ENCODE peak calls at places on chromosomes 4 and X, in eight cellular contexts. One of them, this sample, is unnamed.

GRCh38 chrX:112513154-112513553 is 166.6 kb downstream of the LHFPL1 start:
- DNase-seq in globus pallidus: no peak
- DNase-seq in ovary: no peak
- DNase-seq in activated T-cell treated with anti-CD3 and anti-CD28 coated beads, Interleukin-2, amount 50 U/mL, for 48 hours: no peak
- DNase-seq in HAP-1: no peak
- DNase-seq in activated CD8-positive, alpha-beta memory T cell treated with anti-CD3 and anti-CD28 coated beads, Interleukin-2, amount 10 ng/mL, durations not matched to agents 7 days and 5 days: no peak
- DNase-seq in naive thymus-derived CD8-positive, alpha-beta T cell: no peak
- DNase-seq in WTC11: peak
- DNase-seq in this sample: no peak

GRCh38 chr4:124710911-124711310 is 1.6 kb downstream of the ANKRD50 start:
- DNase-seq in activated T-cell treated with anti-CD3 and anti-CD28 coated beads, Interleukin-2, amount 50 U/mL, for 48 hours: no peak
- DNase-seq in WTC11: no peak
- DNase-seq in naive thymus-derived CD8-positive, alpha-beta T cell: no peak
- DNase-seq in globus pallidus: peak
- DNase-seq in ovary: no peak
- DNase-seq in HAP-1: no peak
- DNase-seq in activated CD8-positive, alpha-beta memory T cell treated with anti-CD3 and anti-CD28 coated beads, Interleukin-2, amount 10 ng/mL, durations not matched to agents 7 days and 5 days: no peak
- DNase-seq in this sample: no peak

GRCh38 chr4:169238445-169238844 is 32.3 kb downstream of the SH3RF1 start:
- DNase-seq in HAP-1: no peak
- DNase-seq in ovary: no peak
- DNase-seq in WTC11: no peak
- DNase-seq in globus pallidus: no peak
- DNase-seq in activated T-cell treated with anti-CD3 and anti-CD28 coated beads, Interleukin-2, amount 50 U/mL, for 48 hours: no peak
- DNase-seq in activated CD8-positive, alpha-beta memory T cell treated with anti-CD3 and anti-CD28 coated beads, Interleukin-2, amount 10 ng/mL, durations not matched to agents 7 days and 5 days: no peak
- DNase-seq in naive thymus-derived CD8-positive, alpha-beta T cell: no peak
- DNase-seq in this sample: no peak

GRCh38 chr4:16443504-16444088 is 217.3 kb upstream of the TAPT1 start:
- DNase-seq in activated CD8-positive, alpha-beta memory T cell treated with anti-CD3 and anti-CD28 coated beads, Interleukin-2, amount 10 ng/mL, durations not matched to agents 7 days and 5 days: no peak
- DNase-seq in globus pallidus: peak
- DNase-seq in HAP-1: peak
- DNase-seq in WTC11: no peak
- DNase-seq in activated T-cell treated with anti-CD3 and anti-CD28 coated beads, Interleukin-2, amount 50 U/mL, for 48 hours: no peak
- DNase-seq in ovary: no peak
- DNase-seq in naive thymus-derived CD8-positive, alpha-beta T cell: no peak
- DNase-seq in this sample: no peak

GRCh38 chr4:153570228-153570973 is 104.2 kb downstream of the TMEM131L start:
- DNase-seq in WTC11: no peak
- DNase-seq in globus pallidus: no peak
- DNase-seq in activated T-cell treated with anti-CD3 and anti-CD28 coated beads, Interleukin-2, amount 50 U/mL, for 48 hours: no peak
- DNase-seq in activated CD8-positive, alpha-beta memory T cell treated with anti-CD3 and anti-CD28 coated beads, Interleukin-2, amount 10 ng/mL, durations not matched to agents 7 days and 5 days: no peak
- DNase-seq in ovary: no peak
- DNase-seq in HAP-1: no peak
- DNase-seq in naive thymus-derived CD8-positive, alpha-beta T cell: no peak
- DNase-seq in this sample: no peak

GRCh38 chr4:82248903-82249632 is 124.7 kb downstream of the HNRNPD start:
- DNase-seq in activated CD8-positive, alpha-beta memory T cell treated with anti-CD3 and anti-CD28 coated beads, Interleukin-2, amount 10 ng/mL, durations not matched to agents 7 days and 5 days: no peak
- DNase-seq in naive thymus-derived CD8-positive, alpha-beta T cell: no peak
- DNase-seq in globus pallidus: no peak
- DNase-seq in activated T-cell treated with anti-CD3 and anti-CD28 coated beads, Interleukin-2, amount 50 U/mL, for 48 hours: no peak
- DNase-seq in HAP-1: no peak
- DNase-seq in WTC11: no peak
- DNase-seq in ovary: no peak
- DNase-seq in this sample: no peak

GRCh38 chr4:64799751-64800150 is 390.5 kb upstream of the TECRL start:
- DNase-seq in naive thymus-derived CD8-positive, alpha-beta T cell: no peak
- DNase-seq in ovary: no peak
- DNase-seq in activated T-cell treated with anti-CD3 and anti-CD28 coated beads, Interleukin-2, amount 50 U/mL, for 48 hours: no peak
- DNase-seq in HAP-1: no peak
- DNase-seq in activated CD8-positive, alpha-beta memory T cell treated with anti-CD3 and anti-CD28 coated beads, Interleukin-2, amount 10 ng/mL, durations not matched to agents 7 days and 5 days: no peak
- DNase-seq in globus pallidus: no peak
- DNase-seq in WTC11: no peak
- DNase-seq in this sample: no peak

GRCh38 chr4:71559957-71560541 is 221.2 kb downstream of the SLC4A4 start:
- DNase-seq in activated CD8-positive, alpha-beta memory T cell treated with anti-CD3 and anti-CD28 coated beads, Interleukin-2, amount 10 ng/mL, durations not matched to agents 7 days and 5 days: no peak
- DNase-seq in naive thymus-derived CD8-positive, alpha-beta T cell: no peak
- DNase-seq in activated T-cell treated with anti-CD3 and anti-CD28 coated beads, Interleukin-2, amount 50 U/mL, for 48 hours: no peak
- DNase-seq in WTC11: no peak
- DNase-seq in HAP-1: no peak
- DNase-seq in globus pallidus: no peak
- DNase-seq in ovary: no peak
- DNase-seq in this sample: no peak

GRCh38 chr4:1756079-1756478 is 34.8 kb downstream of the TACC3 start:
- DNase-seq in activated CD8-positive, alpha-beta memory T cell treated with anti-CD3 and anti-CD28 coated beads, Interleukin-2, amount 10 ng/mL, durations not matched to agents 7 days and 5 days: no peak
- DNase-seq in HAP-1: no peak
- DNase-seq in naive thymus-derived CD8-positive, alpha-beta T cell: no peak
- DNase-seq in globus pallidus: no peak
- DNase-seq in WTC11: no peak
- DNase-seq in ovary: no peak
- DNase-seq in activated T-cell treated with anti-CD3 and anti-CD28 coated beads, Interleukin-2, amount 50 U/mL, for 48 hours: no peak
- DNase-seq in this sample: no peak

GRCh38 chr4:6493668-6494304 is 21.4 kb upstream of the PPP2R2C start:
- DNase-seq in WTC11: no peak
- DNase-seq in globus pallidus: no peak
- DNase-seq in ovary: no peak
- DNase-seq in activated T-cell treated with anti-CD3 and anti-CD28 coated beads, Interleukin-2, amount 50 U/mL, for 48 hours: no peak
- DNase-seq in naive thymus-derived CD8-positive, alpha-beta T cell: no peak
- DNase-seq in HAP-1: peak
- DNase-seq in activated CD8-positive, alpha-beta memory T cell treated with anti-CD3 and anti-CD28 coated beads, Interleukin-2, amount 10 ng/mL, durations not matched to agents 7 days and 5 days: no peak
- DNase-seq in this sample: no peak

GRCh38 chr4:88938138-88938537 is 118.8 kb downstream of the FAM13A start:
- DNase-seq in activated T-cell treated with anti-CD3 and anti-CD28 coated beads, Interleukin-2, amount 50 U/mL, for 48 hours: no peak
- DNase-seq in ovary: no peak
- DNase-seq in naive thymus-derived CD8-positive, alpha-beta T cell: no peak
- DNase-seq in globus pallidus: no peak
- DNase-seq in HAP-1: no peak
- DNase-seq in WTC11: no peak
- DNase-seq in activated CD8-positive, alpha-beta memory T cell treated with anti-CD3 and anti-CD28 coated beads, Interleukin-2, amount 10 ng/mL, durations not matched to agents 7 days and 5 days: no peak
- DNase-seq in this sample: no peak

GRCh38 chr4:5465529-5465928 is 242.8 kb downstream of the EVC2 start:
- DNase-seq in globus pallidus: no peak
- DNase-seq in ovary: no peak
- DNase-seq in WTC11: no peak
- DNase-seq in HAP-1: no peak
- DNase-seq in activated T-cell treated with anti-CD3 and anti-CD28 coated beads, Interleukin-2, amount 50 U/mL, for 48 hours: no peak
- DNase-seq in activated CD8-positive, alpha-beta memory T cell treated with anti-CD3 and anti-CD28 coated beads, Interleukin-2, amount 10 ng/mL, durations not matched to agents 7 days and 5 days: no peak
- DNase-seq in naive thymus-derived CD8-positive, alpha-beta T cell: no peak
- DNase-seq in this sample: no peak

GRCh38 chrX:150886381-150886780 is 12.1 kb downstream of the CD99L2 start:
- DNase-seq in ovary: no peak
- DNase-seq in activated CD8-positive, alpha-beta memory T cell treated with anti-CD3 and anti-CD28 coated beads, Interleukin-2, amount 10 ng/mL, durations not matched to agents 7 days and 5 days: no peak
- DNase-seq in activated T-cell treated with anti-CD3 and anti-CD28 coated beads, Interleukin-2, amount 50 U/mL, for 48 hours: no peak
- DNase-seq in WTC11: no peak
- DNase-seq in HAP-1: no peak
- DNase-seq in globus pallidus: no peak
- DNase-seq in naive thymus-derived CD8-positive, alpha-beta T cell: no peak
- DNase-seq in this sample: no peak

GRCh38 chr4:134650461-134650860 is 448.9 kb upstream of the PABPC4L start:
- DNase-seq in globus pallidus: no peak
- DNase-seq in naive thymus-derived CD8-positive, alpha-beta T cell: no peak
- DNase-seq in ovary: no peak
- DNase-seq in activated T-cell treated with anti-CD3 and anti-CD28 coated beads, Interleukin-2, amount 50 U/mL, for 48 hours: no peak
- DNase-seq in HAP-1: no peak
- DNase-seq in activated CD8-positive, alpha-beta memory T cell treated with anti-CD3 and anti-CD28 coated beads, Interleukin-2, amount 10 ng/mL, durations not matched to agents 7 days and 5 days: no peak
- DNase-seq in WTC11: no peak
- DNase-seq in this sample: no peak

GRCh38 chrX:71941771-71942170 is 31.1 kb downstream of the NHSL2 start:
- DNase-seq in WTC11: no peak
- DNase-seq in ovary: peak
- DNase-seq in globus pallidus: no peak
- DNase-seq in activated CD8-positive, alpha-beta memory T cell treated with anti-CD3 and anti-CD28 coated beads, Interleukin-2, amount 10 ng/mL, durations not matched to agents 7 days and 5 days: no peak
- DNase-seq in HAP-1: no peak
- DNase-seq in naive thymus-derived CD8-positive, alpha-beta T cell: no peak
- DNase-seq in activated T-cell treated with anti-CD3 and anti-CD28 coated beads, Interleukin-2, amount 50 U/mL, for 48 hours: no peak
- DNase-seq in this sample: no peak